ENCODE peak calls at places on chromosome 5, in four cellular contexts. C is GM12878, M is HepG2, R is K562. X is an unnamed sample.

GRCh38 chr5:38518341-38518740 is 38.1 kb downstream of the LIFR start:
- DNase-seq in C (no peak), M (no peak), R (no peak), X (no peak)

GRCh38 chr5:145204741-145205140 is 630.4 kb downstream of the PRELID2 start:
- DNase-seq in C (no peak), M (no peak), R (no peak), X (no peak)

GRCh38 chr5:158277276-158277675 is 418.3 kb upstream of the CLINT1 start:
- DNase-seq in R (no peak), M (no peak), C (no peak), X (no peak)

GRCh38 chr5:177372534-177372896 is 11.7 kb upstream of the SLC34A1 start:
- DNase-seq in C (no peak), M (no peak), R (no peak), X (no peak)

GRCh38 chr5:115375922-115376321 is 79.5 kb upstream of the CCDC112 start:
- DNase-seq in M (peak; percentile 4), R (no peak), C (no peak), X (no peak)

GRCh38 chr5:24110019-24110615 is 534.7 kb downstream of the CDH10 start:
- DNase-seq in M (peak; percentile 2), R (no peak), C (no peak), X (peak; percentile 8)

GRCh38 chr5:81435023-81435422 is 41.1 kb upstream of the ACOT12 start:
- DNase-seq in M (no peak), C (no peak), R (no peak), X (no peak)

GRCh38 chr5:157063776-157064430 is 5.0 kb upstream of the HAVCR1 start:
- DNase-seq in R (no peak), C (no peak), M (no peak), X (peak; percentile 33)

GRCh38 chr5:141010047-141010793 is 41.0 kb upstream of the PCDHB1 start:
- DNase-seq in C (no peak), R (no peak), M (no peak), X (no peak)

GRCh38 chr5:180467028-180467427 is 27.2 kb upstream of the CNOT6 start:
- DNase-seq in R (no peak), M (no peak), C (no peak), X (peak; percentile 83)

GRCh38 chr5:68454172-68454571 is 238.6 kb downstream of the PIK3R1 start:
- DNase-seq in C (no peak), R (no peak), M (no peak), X (no peak)

GRCh38 chr5:42950466-42951168 is 89.5 kb downstream of the ANXA2R start:
- DNase-seq in M (no peak), C (peak; percentile 32), R (peak; percentile 39), X (peak; percentile 99)

GRCh38 chr5:93280518-93280917 is 300.5 kb downstream of the NR2F1-AS1 start:
- DNase-seq in R (no peak), M (peak; percentile 24), C (no peak), X (no peak)

GRCh38 chr5:112718344-112718743 is 19.3 kb upstream of the APC start:
- DNase-seq in R (no peak), M (no peak), C (no peak), X (no peak)

GRCh38 chr5:141800629-141801028 is 77.6 kb downstream of the PCDH1 start:
- DNase-seq in M (no peak), C (no peak), R (no peak), X (no peak)

GRCh38 chr5:144142030-144142825 is 28.2 kb downstream of the YIPF5 start:
- DNase-seq in R (no peak), M (peak; percentile 23), C (peak; percentile 25), X (peak; percentile 44)

GRCh38 chr5:39080597-39081204 is 6.5 kb upstream of the RICTOR start:
- DNase-seq in R (peak; percentile 63), C (no peak), M (peak; percentile 56), X (peak; percentile 92)

GRCh38 chr5:134174841-134175839 is 1.6 kb downstream of the SKP1 start:
- DNase-seq in M (peak; percentile 34), R (no peak), C (no peak), X (peak; percentile 23)

GRCh38 chr5:74640450-74641013 is at the start of gene ENC1:
- DNase-seq in M (peak; percentile 95), R (peak; percentile 58), C (no peak), X (peak; percentile 48)

GRCh38 chr5:135012951-135013391 is 21.1 kb downstream of the PITX1 start:
- DNase-seq in C (no peak), M (no peak), R (no peak), X (no peak)

GRCh38 chr5:17050236-17050635 is 114.1 kb upstream of the MYO10 start:
- DNase-seq in R (no peak), C (no peak), M (no peak), X (no peak)

GRCh38 chr5:134851307-134851923 is 5.6 kb downstream of the C5orf24 start:
- DNase-seq in C (no peak), R (peak; percentile 22), M (no peak), X (no peak)

GRCh38 chr5:33227746-33228145 is 213.0 kb upstream of the TARS1 start:
- DNase-seq in R (no peak), M (no peak), C (no peak), X (no peak)

GRCh38 chr5:115586525-115587146 is 15.6 kb downstream of the TICAM2 start:
- DNase-seq in C (no peak), R (peak; percentile 14), M (peak; percentile 4), X (peak; percentile 14)

GRCh38 chr5:395156-395920 is 47.6 kb upstream of the EXOC3 start:
- DNase-seq in M (no peak), C (no peak), R (peak; percentile 6), X (no peak)

GRCh38 chr5:136084698-136085097 is 47.9 kb upstream of the SMAD5 start:
- DNase-seq in R (no peak), C (no peak), M (no peak), X (no peak)

GRCh38 chr5:146426853-146427618 is 20.1 kb upstream of the TCERG1 start:
- DNase-seq in C (no peak), M (peak; percentile 39), R (peak; percentile 34), X (peak; percentile 34)

GRCh38 chr5:146428658-146429057 is 18.5 kb upstream of the TCERG1 start:
- DNase-seq in C (no peak), M (no peak), R (no peak), X (no peak)

GRCh38 chr5:146426305-146426704 is 20.8 kb upstream of the TCERG1 start:
- DNase-seq in M (no peak), C (no peak), R (no peak), X (no peak)

GRCh38 chr5:146425023-146425422 is 22.1 kb upstream of the TCERG1 start:
- DNase-seq in C (no peak), M (no peak), R (no peak), X (no peak)

GRCh38 chr5:146427619-146427997 is 19.5 kb upstream of the TCERG1 start:
- DNase-seq in M (no peak), R (no peak), C (no peak), X (no peak)
- TF ChIP-seq POLR2AphosphoS2 in M (no peak), R (no peak), C (no peak), X (no peak)

DNA sequence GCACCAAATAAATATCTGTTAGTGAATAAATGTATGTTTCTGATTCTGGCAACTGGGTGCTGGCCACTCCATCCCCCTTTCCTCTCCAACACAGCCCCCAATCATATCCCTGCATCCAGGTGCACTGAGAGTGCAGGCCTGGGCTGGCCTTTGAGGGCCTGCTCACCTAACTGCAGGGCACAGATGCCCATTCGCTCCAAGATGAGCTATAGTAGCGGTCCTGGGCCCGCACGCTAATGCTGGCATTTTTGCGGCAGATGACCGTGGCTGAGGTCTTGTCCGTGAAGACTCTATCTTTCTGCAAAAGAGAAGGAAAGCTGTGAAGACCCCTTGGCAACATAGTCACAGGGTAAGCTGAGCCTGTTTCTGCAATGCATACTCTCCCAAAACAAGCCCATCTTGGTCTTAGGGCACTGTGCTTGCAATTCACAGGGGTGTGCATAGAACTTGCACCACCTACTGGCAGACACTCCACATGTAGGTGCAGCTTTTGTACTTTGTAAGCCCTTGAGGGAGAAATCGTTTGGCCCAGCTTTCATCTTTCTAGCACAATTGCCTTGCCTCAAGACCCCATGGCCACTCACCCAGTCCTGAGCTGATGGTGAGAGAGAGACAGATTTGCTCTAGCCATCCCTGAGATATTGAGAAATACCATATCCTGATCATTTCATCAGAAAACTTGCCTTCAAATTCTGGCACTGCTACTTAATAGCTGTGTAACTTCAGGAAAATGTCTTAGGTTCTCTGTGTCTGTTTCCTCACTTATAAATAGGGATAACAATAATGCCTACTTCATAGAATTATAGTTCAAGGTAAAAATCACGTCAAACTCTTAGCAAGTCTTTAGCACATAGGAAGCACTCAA is 13.5 kb downstream of the IL12B start:
- DNase-seq in C (no peak), M (peak; percentile 40), R (peak; percentile 20), X (peak; percentile 79)
- TF ChIP-seq POLR2AphosphoS2 in C (no peak), M (no peak), R (no peak), X (no peak)

GRCh38 chr5:1467341-1468246 is 22.4 kb upstream of the SLC6A3 start:
- DNase-seq in M (no peak), C (no peak), R (no peak), X (no peak)

GRCh38 chr5:1465117-1465516 is 19.9 kb upstream of the SLC6A3 start:
- DNase-seq in M (no peak), C (no peak), R (no peak), X (no peak)

GRCh38 chr5:1465966-1466471 is 20.8 kb upstream of the SLC6A3 start:
- DNase-seq in C (no peak), R (no peak), M (no peak), X (no peak)

GRCh38 chr5:1468247-1468612 is 23.0 kb upstream of the SLC6A3 start:
- DNase-seq in M (peak; percentile 27), R (peak; percentile 48), C (no peak), X (no peak)

GRCh38 chr5:1466631-1467265 is 21.5 kb upstream of the SLC6A3 start:
- DNase-seq in M (no peak), C (no peak), R (no peak), X (no peak)
- TF ChIP-seq POLR2AphosphoS2 in M (no peak), C (no peak), R (no peak), X (no peak)

GRCh38 chr5:174529925-174530681 is 194.3 kb upstream of the MSX2 start:
- DNase-seq in M (no peak), C (no peak), R (no peak), X (no peak)

GRCh38 chr5:174526177-174526576 is 198.2 kb upstream of the MSX2 start:
- DNase-seq in R (no peak), C (no peak), M (no peak), X (no peak)

GRCh38 chr5:174531782-174532191 is 192.6 kb upstream of the MSX2 start:
- DNase-seq in R (no peak), C (no peak), M (no peak), X (no peak)

GRCh38 chr5:174528821-174529544 is 195.4 kb upstream of the MSX2 start:
- DNase-seq in M (no peak), R (no peak), C (no peak), X (no peak)

GRCh38 chr5:174527936-174528557 is 196.3 kb upstream of the MSX2 start:
- DNase-seq in C (no peak), M (no peak), R (no peak), X (no peak)
- TF ChIP-seq POLR2AphosphoS2 in C (no peak), M (no peak), R (no peak), X (no peak)